ENCODE peak calls at places on chromosomes 16 and 17, in seven cellular contexts. I, E, Z, B, M, W and H are unnamed samples.

GRCh38 chr16:49652441-49653175 is 203.3 kb downstream of the ZNF423 start:
- DNase-seq in I (no peak), E (no peak), Z (peak; percentile 83), B (no peak), M (no peak), W (peak; percentile 40), H (no peak)

GRCh38 chr17:75840779-75841123 is 3.5 kb downstream of the UNC13D start:
- DNase-seq in I (no peak), E (no peak), Z (no peak), B (no peak), M (no peak), W (no peak), H (no peak)

GRCh38 chr17:48908853-48909394 is 717 bp downstream of the UBE2Z start:
- DNase-seq in I (peak; percentile 95), E (peak; percentile 87), Z (peak; percentile 89), B (peak; percentile 95), M (peak; percentile 75), W (peak; percentile 85), H (peak; percentile 85)

GRCh38 chr17:42389902-42390301 is 1.7 kb upstream of the STAT3 start:
- DNase-seq in I (no peak), E (no peak), Z (no peak), B (peak; percentile 28), M (no peak), W (no peak), H (no peak)

GRCh38 chr16:9102379-9102778 is 10.9 kb downstream of the HAPSTR1 start:
- DNase-seq in I (no peak), E (no peak), Z (peak; percentile 95), B (no peak), M (peak; percentile 68), W (no peak), H (no peak)

GRCh38 chr17:74276051-74276476 is 2.0 kb downstream of the DNAI2 start:
- DNase-seq in I (no peak), E (no peak), Z (no peak), B (no peak), M (no peak), W (peak; percentile 86), H (no peak)

GRCh38 chr16:2033057-2033911 is 6.6 kb downstream of the NHERF2 start:
- DNase-seq in I (peak; percentile 67), E (no peak), Z (peak; percentile 87), B (no peak), M (peak; percentile 72), W (peak; percentile 81), H (peak; percentile 30)

GRCh38 chr16:80191928-80192327 is 348.9 kb upstream of the DYNLRB2 start:
- DNase-seq in I (no peak), E (no peak), Z (no peak), B (no peak), M (no peak), W (no peak), H (no peak)

GRCh38 chr16:84095466-84095865 is 21.3 kb downstream of the MBTPS1 start:
- DNase-seq in I (no peak), E (no peak), Z (no peak), B (no peak), M (no peak), W (no peak), H (no peak)

GRCh38 chr16:49754495-49755290 is 101.2 kb downstream of the ZNF423 start:
- DNase-seq in I (peak; percentile 37), E (no peak), Z (peak; percentile 40), B (no peak), M (no peak), W (peak; percentile 22), H (peak; percentile 31)

GRCh38 chr17:20066253-20066652 is 57.1 kb downstream of the SPECC1 start:
- DNase-seq in I (no peak), E (no peak), Z (peak; percentile 84), B (no peak), M (peak; percentile 45), W (peak; percentile 61), H (no peak)

GRCh38 chr17:8922451-8922850 is 43.1 kb downstream of the PIK3R5 start:
- DNase-seq in I (no peak), E (no peak), Z (peak; percentile 89), B (no peak), M (no peak), W (no peak), H (no peak)

GRCh38 chr16:50602531-50603205 is 54.5 kb downstream of the NKD1 start:
- DNase-seq in I (no peak), E (no peak), Z (no peak), B (peak; percentile 70), M (no peak), W (no peak), H (no peak)

GRCh38 chr16:72689851-72690250 is 358.1 kb downstream of the ZFHX3 start:
- DNase-seq in I (no peak), E (no peak), Z (peak; percentile 3), B (no peak), M (no peak), W (no peak), H (no peak)

GRCh38 chr17:83192161-83192788 is 112.9 kb downstream of the METRNL start:
- DNase-seq in I (no peak), E (no peak), Z (peak; percentile 76), B (peak; percentile 54), M (peak; percentile 75), W (no peak), H (peak; percentile 4)

GRCh38 chr16:69917739-69918138 is 33.4 kb upstream of the CLEC18A start:
- DNase-seq in I (no peak), E (no peak), Z (peak; percentile 97), B (no peak), M (peak; percentile 84), W (peak; percentile 35), H (no peak)

GRCh38 chr17:8941980-8942617 is 23.4 kb downstream of the PIK3R5 start:
- DNase-seq in I (no peak), E (no peak), Z (no peak), B (peak; percentile 74), M (no peak), W (no peak), H (peak; percentile 17)

GRCh38 chr17:74160656-74161500 is 42.6 kb upstream of the RPL38 start:
- DNase-seq in I (no peak), E (no peak), Z (no peak), B (no peak), M (no peak), W (no peak), H (no peak)

GRCh38 chr17:63475491-63476412 is 1.1 kb upstream of the ACE start:
- DNase-seq in I (no peak), E (no peak), Z (no peak), B (no peak), M (no peak), W (no peak), H (no peak)

GRCh38 chr16:73000020-73000906 is 47.7 kb downstream of the ZFHX3 start:
- DNase-seq in I (no peak), E (no peak), Z (peak; percentile 60), B (no peak), M (no peak), W (peak; percentile 43), H (no peak)

GRCh38 chr17:59074494-59074893 is 32.2 kb downstream of the TRIM37 start:
- DNase-seq in I (no peak), E (no peak), Z (peak; percentile 60), B (no peak), M (peak; percentile 6), W (no peak), H (no peak)

GRCh38 chr17:50656509-50656908 is 21.8 kb downstream of the ABCC3 start:
- DNase-seq in I (no peak), E (no peak), Z (no peak), B (no peak), M (no peak), W (no peak), H (no peak)

GRCh38 chr17:58818654-58819053 is 63.0 kb downstream of the PPM1E start:
- DNase-seq in I (no peak), E (no peak), Z (no peak), B (no peak), M (no peak), W (no peak), H (no peak)

GRCh38 chr17:77427471-77427991 is 286.8 kb downstream of the SEC14L1 start:
- DNase-seq in I (no peak), E (no peak), Z (peak; percentile 88), B (no peak), M (peak; percentile 79), W (no peak), H (no peak)

GRCh38 chr16:83781-84615 is 6.0 kb downstream of the MPG start:
- DNase-seq in I (no peak), E (no peak), Z (peak; percentile 34), B (no peak), M (peak; percentile 57), W (no peak), H (no peak)

GRCh38 chr16:17177242-17177967 is 293.4 kb downstream of the XYLT1 start:
- DNase-seq in I (no peak), E (no peak), Z (peak; percentile 35), B (no peak), M (no peak), W (no peak), H (no peak)

GRCh38 chr17:81328925-81329278 is 33.8 kb upstream of the SLC38A10 start:
- DNase-seq in I (no peak), E (no peak), Z (no peak), B (no peak), M (no peak), W (no peak), H (no peak)